ENCODE peak calls at places on chromosomes 16 and 17, in four cellular contexts. H is astrocyte of the cerebellum, X is cardiac muscle cell, D is brain microvascular endothelial cell. F is an unnamed sample.

GRCh38 chr17:81163703-81164413 is 1.4 kb upstream of the PVALEF start:
- DNase-seq in H (no peak), X (no peak), D (no peak), F (no peak)

GRCh38 chr16:24471616-24472015 is 67.8 kb upstream of the RBBP6 start:
- DNase-seq in H (no peak), X (no peak), D (no peak), F (no peak)

GRCh38 chr16:56334761-56335160 is 90.6 kb downstream of the AMFR start:
- DNase-seq in H (no peak), X (no peak), D (no peak), F (no peak)

GRCh38 chr16:81583893-81584705 is 139.5 kb downstream of the CMIP start:
- DNase-seq in H (no peak), X (no peak), D (no peak), F (no peak)

GRCh38 chr17:40219073-40219860 is at the start of gene WIPF2:
- DNase-seq in H (peak), X (peak), D (peak), F (peak)

GRCh38 chr16:1494129-1494640 is 1.0 kb downstream of the TELO2 start:
- DNase-seq in H (peak), X (peak), D (peak), F (peak)

GRCh38 chr16:29915590-29916247 is 10.3 kb downstream of the KCTD13 start:
- DNase-seq in H (no peak), X (peak), D (peak), F (peak)

GRCh38 chr16:80369559-80369958 is 171.2 kb upstream of the DYNLRB2 start:
- DNase-seq in H (peak), X (peak), D (peak), F (peak)

GRCh38 chr17:63621684-63622570 is at the start of gene MAP3K3:
- DNase-seq in H (peak), X (peak), D (peak), F (peak)
- TF ChIP-seq CTCF in H (no peak), X (peak), D (peak), F (no peak)

DNA sequence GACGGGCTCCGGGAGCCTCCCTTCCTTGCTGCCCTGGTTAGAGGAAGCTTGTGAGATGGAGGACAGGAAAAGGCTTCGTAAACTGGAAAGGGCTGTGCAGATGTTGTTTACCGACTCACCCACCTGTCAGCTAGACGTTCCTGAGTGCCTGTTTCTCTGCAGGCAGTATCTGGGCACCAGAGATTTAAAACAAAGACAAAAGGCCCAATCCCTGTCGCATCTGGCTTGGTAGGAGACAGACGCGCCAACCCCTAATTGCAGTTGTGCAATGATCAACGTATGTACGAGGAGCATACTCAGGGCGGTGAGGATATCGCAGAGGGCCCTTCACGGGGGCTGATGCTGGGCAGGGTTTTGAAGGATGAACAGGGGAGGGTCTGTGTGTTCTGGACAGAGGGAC is 77.2 kb downstream of the RAI1 start:
- DNase-seq in H (no peak), X (no peak), D (no peak), F (no peak)
- H3K4me3 ChIP-seq in H (no peak), X (no peak), D (no peak), F (no peak)

GRCh38 chr16:23296994-23297393 is 5.1 kb upstream of the SCNN1B start:
- DNase-seq in H (no peak), X (no peak), D (no peak), F (no peak)
- TF ChIP-seq CTCF in H (no peak), X (no peak), D (peak), F (no peak)

DNA sequence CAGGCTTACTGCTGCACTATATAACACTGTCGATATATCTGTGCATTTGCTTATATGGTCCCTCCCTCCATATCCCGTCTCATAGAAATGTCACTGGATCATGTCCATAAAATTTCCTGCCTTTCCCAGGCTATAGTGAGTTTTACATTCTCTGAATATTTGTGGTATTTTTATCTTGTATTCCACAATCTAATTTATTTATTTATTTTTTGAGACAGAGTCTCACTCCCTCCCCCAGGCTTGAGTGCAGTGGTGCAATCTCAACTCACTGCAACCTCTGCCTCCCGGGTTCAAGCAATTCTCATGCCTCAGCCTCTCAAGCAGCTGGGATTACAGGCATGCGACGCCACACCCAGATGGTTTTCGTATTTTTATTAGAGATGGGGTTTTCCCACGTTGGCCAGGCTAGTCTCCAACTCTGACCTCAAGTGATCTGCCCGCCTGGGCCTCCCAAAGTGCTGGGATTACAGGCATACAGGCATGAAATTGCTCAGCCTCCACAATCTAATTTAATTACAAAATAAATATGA is 12.9 kb downstream of the TRIM37 start:
- DNase-seq in H (peak), X (peak), D (peak), F (peak)
- H3K4me3 ChIP-seq in H (no peak), X (no peak), D (peak), F (peak)

GRCh38 chr16:84116720-84117481 is at the start of gene MBTPS1:
- DNase-seq in H (peak), X (peak), D (peak), F (peak)
- TF ChIP-seq CTCF in H (no peak), X (no peak), D (no peak), F (no peak)

GRCh38 chr17:48816438-48816773 is 623 bp downstream of the TTLL6 start:
- DNase-seq in H (no peak), X (no peak), D (no peak), F (no peak)
- H3K4me3 ChIP-seq in H (peak), X (peak), D (peak), F (peak)

DNA sequence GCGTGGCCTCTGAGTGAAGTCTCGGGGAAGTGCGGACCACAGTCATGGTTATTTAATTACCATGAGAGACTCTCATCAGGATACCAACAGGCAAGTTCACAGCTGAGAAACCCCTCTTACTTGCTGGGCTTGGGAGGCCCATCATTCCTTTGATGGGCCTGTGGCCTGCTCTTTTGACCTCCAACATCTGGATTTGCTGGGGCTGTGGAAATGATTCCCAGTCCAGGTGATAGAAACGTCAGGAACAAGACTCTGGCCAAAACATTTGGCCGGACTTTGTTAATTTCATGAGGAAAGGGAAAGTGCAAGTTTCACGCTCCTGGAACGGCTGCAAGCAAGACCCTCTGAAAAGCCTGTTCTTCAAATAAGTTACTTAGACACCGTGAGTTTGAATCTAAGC is 42.6 kb downstream of the TMEM114 start:
- DNase-seq in H (no peak), X (no peak), D (no peak), F (no peak)
- TF ChIP-seq CTCF in H (no peak), X (no peak), D (no peak), F (no peak)

DNA sequence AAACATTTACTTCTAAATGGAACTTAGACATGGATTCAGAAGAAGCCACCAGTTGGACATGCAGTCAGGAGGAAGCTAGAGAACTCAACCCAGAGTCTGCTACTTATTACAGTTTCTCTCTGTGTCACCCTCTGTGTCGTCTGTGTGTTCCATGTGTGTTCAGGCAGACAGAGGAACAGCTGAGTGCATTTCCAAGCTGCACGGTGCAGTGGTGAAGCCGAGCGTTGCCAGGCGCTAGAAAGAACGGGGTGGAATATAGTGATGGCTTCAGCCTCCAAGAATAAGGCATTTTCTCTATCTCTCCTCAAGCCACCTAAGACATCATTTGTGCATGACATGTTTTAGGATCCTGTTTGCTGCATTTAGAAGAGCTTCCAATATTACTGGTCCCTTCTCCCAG is 101.1 kb upstream of the CCL2 start:
- DNase-seq in H (no peak), X (no peak), D (no peak), F (no peak)
- H3K4me3 ChIP-seq in H (no peak), X (no peak), D (no peak), F (no peak)